ENCODE peak calls at places on chromosomes 2 and 18, in four cellular contexts. One of them, this sample, is unnamed. For H3K36me3, the result is how much of the 10 kb centered on the place peaks cover.

GRCh38 chr2:208935531-208935930 is 488.3 kb upstream of the MAP2 start:
- DNase-seq in OCI-LY7: no peak
- DNase-seq in HCT116: no peak
- DNase-seq in fibroblast of lung: no peak
- DNase-seq in this sample: no peak

GRCh38 chr2:114550895-114551793 is 108.7 kb downstream of the DPP10 start:
- DNase-seq in fibroblast of lung: peak
- DNase-seq in HCT116: no peak
- DNase-seq in OCI-LY7: peak
- DNase-seq in this sample: peak

GRCh38 chr2:234399451-234400246 is 97.2 kb downstream of the ARL4C start:
- DNase-seq in OCI-LY7: no peak
- DNase-seq in fibroblast of lung: no peak
- DNase-seq in HCT116: no peak
- DNase-seq in this sample: no peak

GRCh38 chr2:223055140-223055539 is 3.1 kb downstream of the KCNE4 start:
- DNase-seq in OCI-LY7: no peak
- DNase-seq in fibroblast of lung: peak
- DNase-seq in HCT116: no peak
- DNase-seq in this sample: no peak

GRCh38 chr2:64054166-64054915 is 35.1 kb upstream of the VPS54 start:
- DNase-seq in HCT116: no peak
- DNase-seq in fibroblast of lung: no peak
- DNase-seq in OCI-LY7: peak
- DNase-seq in this sample: no peak

GRCh38 chr2:46847185-46847710 is 68.4 kb downstream of the MCFD2 start:
- DNase-seq in fibroblast of lung: peak
- DNase-seq in HCT116: no peak
- DNase-seq in OCI-LY7: no peak
- DNase-seq in this sample: peak

GRCh38 chr2:206700141-206700540 is 18.1 kb downstream of the DYTN start:
- DNase-seq in OCI-LY7: no peak
- DNase-seq in fibroblast of lung: no peak
- DNase-seq in HCT116: no peak
- DNase-seq in this sample: no peak

GRCh38 chr2:25505630-25506029 is 163.9 kb upstream of the DNMT3A start:
- DNase-seq in HCT116: no peak
- DNase-seq in fibroblast of lung: no peak
- DNase-seq in OCI-LY7: no peak
- DNase-seq in this sample: no peak

GRCh38 chr18:63067939-63068338 is 251.6 kb downstream of the BCL2 start:
- DNase-seq in OCI-LY7: no peak
- DNase-seq in fibroblast of lung: no peak
- DNase-seq in HCT116: no peak
- DNase-seq in this sample: no peak

GRCh38 chr2:43193996-43194869 is 32.2 kb downstream of the ZFP36L2 start:
- DNase-seq in OCI-LY7: no peak
- DNase-seq in fibroblast of lung: no peak
- DNase-seq in HCT116: no peak
- DNase-seq in this sample: no peak

GRCh38 chr2:178845565-178846457 is 38.6 kb upstream of the TTN start:
- DNase-seq in fibroblast of lung: peak
- DNase-seq in HCT116: no peak
- DNase-seq in OCI-LY7: no peak
- DNase-seq in this sample: no peak

GRCh38 chr2:181750305-181750704 is 70.0 kb upstream of the NEUROD1 start:
- DNase-seq in HCT116: no peak
- DNase-seq in OCI-LY7: no peak
- DNase-seq in fibroblast of lung: no peak
- DNase-seq in this sample: no peak

GRCh38 chr2:99488587-99488998 is 1.2 kb downstream of the REV1 start:
- DNase-seq in fibroblast of lung: peak
- DNase-seq in HCT116: no peak
- DNase-seq in OCI-LY7: peak
- DNase-seq in this sample: no peak

GRCh38 chr2:185625604-185626003 is 113.0 kb upstream of the FSIP2 start:
- DNase-seq in HCT116: no peak
- DNase-seq in fibroblast of lung: no peak
- DNase-seq in OCI-LY7: no peak
- DNase-seq in this sample: no peak

GRCh38 chr18:29626094-29626493 is 1416.4 kb downstream of the DSC3 start:
- DNase-seq in HCT116: no peak
- DNase-seq in OCI-LY7: no peak
- DNase-seq in fibroblast of lung: no peak
- DNase-seq in this sample: no peak

GRCh38 chr2:152175368-152176112 is at the start of gene STAM2:
- DNase-seq in OCI-LY7: peak
- DNase-seq in HCT116: peak
- DNase-seq in fibroblast of lung: peak
- DNase-seq in this sample: peak

GRCh38 chr2:144670080-144670479 is 150.2 kb upstream of the ZEB2 start:
- DNase-seq in OCI-LY7: peak
- DNase-seq in fibroblast of lung: no peak
- DNase-seq in HCT116: no peak
- DNase-seq in this sample: no peak

GRCh38 chr2:128867936-128868636 is 549.4 kb upstream of the HS6ST1 start:
- DNase-seq in fibroblast of lung: no peak
- DNase-seq in OCI-LY7: no peak
- DNase-seq in HCT116: no peak
- DNase-seq in this sample: no peak

GRCh38 chr2:26610504-26611335 is 30.4 kb downstream of the CIB4 start:
- DNase-seq in fibroblast of lung: no peak
- DNase-seq in HCT116: no peak
- DNase-seq in OCI-LY7: no peak
- DNase-seq in this sample: no peak

GRCh38 chr18:51668101-51668500 is 470.6 kb upstream of the MEX3C start:
- DNase-seq in fibroblast of lung: peak
- DNase-seq in HCT116: peak
- DNase-seq in OCI-LY7: peak
- DNase-seq in this sample: peak

GRCh38 chr2:176552456-176553135 is 283.4 kb downstream of the MTX2 start:
- DNase-seq in fibroblast of lung: peak
- DNase-seq in HCT116: no peak
- DNase-seq in OCI-LY7: no peak
- DNase-seq in this sample: no peak

GRCh38 chr2:127007652-127008051 is 99.3 kb downstream of the BIN1 start:
- DNase-seq in OCI-LY7: no peak
- DNase-seq in fibroblast of lung: peak
- DNase-seq in HCT116: no peak
- DNase-seq in this sample: no peak

GRCh38 chr2:20532634-20533437 is 86.0 kb downstream of the RHOB start:
- DNase-seq in OCI-LY7: no peak
- DNase-seq in HCT116: no peak
- DNase-seq in fibroblast of lung: no peak
- DNase-seq in this sample: peak

GRCh38 chr2:64645014-64645418 is 8.7 kb downstream of the SERTAD2 start:
- DNase-seq in fibroblast of lung: peak
- DNase-seq in HCT116: no peak
- DNase-seq in OCI-LY7: peak
- DNase-seq in this sample: peak

GRCh38 chr2:29011650-29012060 is 30.6 kb downstream of the TOGARAM2 start:
- DNase-seq in HCT116: no peak
- DNase-seq in OCI-LY7: no peak
- DNase-seq in fibroblast of lung: no peak
- DNase-seq in this sample: peak

GRCh38 chr2:226638576-226638975 is 161.0 kb downstream of the IRS1 start:
- DNase-seq in fibroblast of lung: peak
- DNase-seq in HCT116: no peak
- DNase-seq in OCI-LY7: no peak
- DNase-seq in this sample: no peak

GRCh38 chr18:79598046-79598884 is 81.3 kb upstream of the CTDP1 start:
- DNase-seq in HCT116: no peak
- DNase-seq in OCI-LY7: no peak
- DNase-seq in fibroblast of lung: no peak
- DNase-seq in this sample: no peak

GRCh38 chr2:54084600-54084999 is 30.8 kb upstream of the ACYP2 start:
- DNase-seq in HCT116: no peak
- DNase-seq in OCI-LY7: no peak
- DNase-seq in fibroblast of lung: peak
- DNase-seq in this sample: peak

GRCh38 chr2:60551241-60552095 is 2.0 kb downstream of the BCL11A start:
- DNase-seq in fibroblast of lung: peak
- DNase-seq in OCI-LY7: peak
- DNase-seq in HCT116: no peak
- DNase-seq in this sample: peak

GRCh38 chr2:105287692-105288091 is 41.8 kb downstream of the TGFBRAP1 start:
- DNase-seq in OCI-LY7: peak
- DNase-seq in fibroblast of lung: peak
- DNase-seq in HCT116: peak
- DNase-seq in this sample: peak

GRCh38 chr2:60528366-60528765 is 25.1 kb downstream of the BCL11A start:
- DNase-seq in OCI-LY7: no peak
- DNase-seq in fibroblast of lung: no peak
- DNase-seq in HCT116: no peak
- DNase-seq in this sample: peak

GRCh38 chr2:20103514-20103913 is 52.1 kb upstream of the LAPTM4A start:
- DNase-seq in fibroblast of lung: no peak
- DNase-seq in OCI-LY7: no peak
- DNase-seq in HCT116: no peak
- DNase-seq in this sample: no peak

GRCh38 chr2:26477911-26478253 is at the start of gene OTOF:
- DNase-seq in HCT116: no peak
- DNase-seq in fibroblast of lung: peak
- DNase-seq in OCI-LY7: no peak
- DNase-seq in this sample: peak

GRCh38 chr2:85421706-85422457 is 3.4 kb downstream of the SH2D6 start:
- DNase-seq in HCT116: no peak
- DNase-seq in fibroblast of lung: no peak
- DNase-seq in OCI-LY7: no peak
- DNase-seq in this sample: no peak

GRCh38 chr2:24022324-24022974 is 12.6 kb downstream of the MFSD2B start:
- DNase-seq in OCI-LY7: no peak
- DNase-seq in HCT116: no peak
- DNase-seq in fibroblast of lung: no peak
- DNase-seq in this sample: no peak

GRCh38 chr2:109614715-109615636 is 812 bp downstream of the SOWAHC start:
- DNase-seq in OCI-LY7: no peak
- DNase-seq in HCT116: no peak
- DNase-seq in fibroblast of lung: no peak
- DNase-seq in this sample: no peak

GRCh38 chr2:108315408-108316193 is 26.9 kb downstream of the SULT1C2 start:
- DNase-seq in HCT116: no peak
- DNase-seq in fibroblast of lung: no peak
- DNase-seq in OCI-LY7: no peak
- DNase-seq in this sample: peak

DNA sequence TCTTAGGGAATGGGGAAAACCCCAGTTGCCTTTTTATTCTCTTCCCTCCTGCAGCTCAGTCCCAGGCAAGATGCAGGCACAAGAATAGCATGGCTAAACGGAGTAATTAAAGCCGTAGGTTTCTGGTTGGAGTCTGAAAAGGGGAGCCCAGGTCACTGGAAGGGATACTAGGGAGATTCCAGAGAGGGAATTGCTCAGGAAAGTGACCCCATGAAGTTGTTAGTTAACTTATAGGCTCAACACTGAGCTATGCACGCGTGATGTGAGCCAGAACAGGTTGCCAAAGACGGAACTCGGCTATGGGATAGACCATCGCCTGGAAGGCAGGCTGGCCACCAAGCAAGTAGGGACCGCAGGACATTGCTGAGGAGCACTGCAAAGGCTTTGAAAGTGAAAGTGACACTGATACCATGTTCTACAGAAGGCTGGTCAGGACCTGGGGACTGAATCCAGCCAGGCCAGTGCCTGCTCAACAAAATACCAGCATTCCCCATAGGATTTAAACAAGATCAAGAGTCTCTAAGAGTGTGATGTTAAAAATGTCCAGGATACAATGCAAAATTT is 7.3 kb downstream of the FARP2 start:
- DNase-seq in OCI-LY7: no peak
- DNase-seq in HCT116: no peak
- DNase-seq in fibroblast of lung: no peak
- DNase-seq in this sample: no peak
- H3K27ac ChIP-seq in OCI-LY7: no peak
- H3K27ac ChIP-seq in HCT116: no peak
- H3K27ac ChIP-seq in fibroblast of lung: no peak
- H3K27ac ChIP-seq in this sample: no peak

GRCh38 chr2:237648016-237648381 is 20.6 kb downstream of the LRRFIP1 start:
- DNase-seq in HCT116: no peak
- DNase-seq in fibroblast of lung: no peak
- DNase-seq in OCI-LY7: no peak
- DNase-seq in this sample: no peak
- H3K36me3 ChIP-seq in HCT116: under half
- H3K36me3 ChIP-seq in fibroblast of lung: under half
- H3K36me3 ChIP-seq in OCI-LY7: under half
- H3K36me3 ChIP-seq in this sample: half or more

GRCh38 chr18:13811993-13812392 is 12.0 kb upstream of the MC5R start:
- DNase-seq in fibroblast of lung: no peak
- DNase-seq in OCI-LY7: peak
- DNase-seq in HCT116: no peak
- DNase-seq in this sample: no peak

GRCh38 chr18:13810950-13811485 is 12.9 kb upstream of the MC5R start:
- DNase-seq in OCI-LY7: no peak
- DNase-seq in fibroblast of lung: no peak
- DNase-seq in HCT116: no peak
- DNase-seq in this sample: no peak

GRCh38 chr18:13809521-13810252 is 14.3 kb upstream of the MC5R start:
- DNase-seq in HCT116: no peak
- DNase-seq in fibroblast of lung: no peak
- DNase-seq in OCI-LY7: no peak
- DNase-seq in this sample: no peak

GRCh38 chr18:13808294-13809024 is 15.5 kb upstream of the MC5R start:
- DNase-seq in HCT116: no peak
- DNase-seq in fibroblast of lung: no peak
- DNase-seq in OCI-LY7: no peak
- DNase-seq in this sample: no peak

GRCh38 chr18:13809025-13809384 is 14.9 kb upstream of the MC5R start:
- DNase-seq in fibroblast of lung: no peak
- DNase-seq in HCT116: no peak
- DNase-seq in OCI-LY7: no peak
- DNase-seq in this sample: no peak
- H3K27ac ChIP-seq in fibroblast of lung: no peak
- H3K27ac ChIP-seq in HCT116: no peak
- H3K27ac ChIP-seq in OCI-LY7: no peak
- H3K27ac ChIP-seq in this sample: no peak

DNA sequence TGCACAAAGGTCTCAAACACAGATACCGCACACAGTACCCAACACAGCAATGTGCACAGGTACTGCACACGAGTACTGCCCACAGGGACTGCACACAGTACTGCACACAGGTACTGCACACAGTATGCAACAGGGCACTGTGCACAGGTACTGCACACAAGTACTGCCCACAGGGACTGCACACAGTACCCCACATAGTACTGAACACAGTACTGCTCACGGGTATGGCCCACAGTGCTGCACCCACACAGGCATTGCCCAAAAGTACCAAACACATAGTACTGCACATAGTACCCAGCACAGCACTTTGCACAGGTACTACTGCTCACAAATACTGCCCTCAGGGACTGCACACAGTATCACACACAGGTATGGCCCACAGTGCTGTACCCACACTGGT is 73.1 kb downstream of the ZNF236 start:
- DNase-seq in OCI-LY7: no peak
- DNase-seq in HCT116: no peak
- DNase-seq in fibroblast of lung: no peak
- DNase-seq in this sample: no peak
- H3K36me3 ChIP-seq in OCI-LY7: under half
- H3K36me3 ChIP-seq in HCT116: under half
- H3K36me3 ChIP-seq in fibroblast of lung: under half
- H3K36me3 ChIP-seq in this sample: under half

GRCh38 chr18:36153771-36154170 is 24.1 kb downstream of the ELP2 start:
- DNase-seq in OCI-LY7: no peak
- DNase-seq in HCT116: no peak
- DNase-seq in fibroblast of lung: no peak
- DNase-seq in this sample: no peak
- H3K27ac ChIP-seq in OCI-LY7: no peak
- H3K27ac ChIP-seq in HCT116: no peak
- H3K27ac ChIP-seq in fibroblast of lung: peak
- H3K27ac ChIP-seq in this sample: no peak